ENCODE peak calls at places on chromosomes 11 and 22, in ten cellular contexts. U, S, P, H, V, N, O, D, Z and J are unnamed samples.

GRCh38 chr11:103407641-103408040 is 298.4 kb downstream of the DYNC2H1 start:
- DNase-seq in U (no peak), S (no peak), P (no peak), H (no peak), V (no peak), N (no peak), O (no peak), D (no peak), Z (no peak), J (no peak)

GRCh38 chr11:12687740-12688139 is 13.5 kb downstream of the TEAD1 start:
- DNase-seq in U (no peak), S (no peak), P (no peak), H (no peak), V (no peak), N (no peak), O (no peak), D (no peak), Z (no peak), J (no peak)

GRCh38 chr11:16841984-16842383 is 103.5 kb downstream of the C11orf58 start:
- DNase-seq in U (no peak), S (no peak), P (no peak), H (no peak), V (no peak), N (no peak), O (no peak), D (no peak), Z (no peak), J (no peak)

GRCh38 chr22:24201681-24202590 is 20.6 kb downstream of the SUSD2 start:
- DNase-seq in U (no peak), S (no peak), P (no peak), H (no peak), V (no peak), N (no peak), O (no peak), D (no peak), Z (no peak), J (no peak)

GRCh38 chr11:19276859-19277808 is 36.4 kb upstream of the E2F8 start:
- DNase-seq in U (no peak), S (no peak), P (no peak), H (no peak), V (no peak), N (peak; percentile 71), O (no peak), D (peak; percentile 49), Z (no peak), J (no peak)

GRCh38 chr11:103279821-103280220 is 170.6 kb downstream of the DYNC2H1 start:
- DNase-seq in U (no peak), S (no peak), P (no peak), H (no peak), V (no peak), N (no peak), O (no peak), D (no peak), Z (no peak), J (no peak)

GRCh38 chr11:11789735-11790369 is 51.9 kb upstream of the USP47 start:
- DNase-seq in U (peak; percentile 6), S (peak; percentile 20), P (no peak), H (no peak), V (no peak), N (peak; percentile 23), O (no peak), D (peak; percentile 41), Z (peak; percentile 13), J (peak; percentile 49)

GRCh38 chr11:102364991-102365390 is 18.0 kb downstream of the BIRC2 start:
- DNase-seq in U (no peak), S (no peak), P (no peak), H (no peak), V (no peak), N (no peak), O (no peak), D (no peak), Z (no peak), J (no peak)

GRCh38 chr22:22123118-22123959 is 121.2 kb upstream of the VPREB1 start:
- DNase-seq in U (no peak), S (no peak), P (no peak), H (no peak), V (no peak), N (no peak), O (no peak), D (no peak), Z (no peak), J (no peak)

GRCh38 chr11:114478768-114479167 is 39.5 kb downstream of the REXO2 start:
- DNase-seq in U (no peak), S (no peak), P (no peak), H (no peak), V (no peak), N (no peak), O (no peak), D (no peak), Z (no peak), J (no peak)

GRCh38 chr11:123696183-123696582 is 41.8 kb upstream of the SCN3B start:
- DNase-seq in U (no peak), S (no peak), P (no peak), H (no peak), V (no peak), N (no peak), O (no peak), D (no peak), Z (no peak), J (no peak)

GRCh38 chr11:45093761-45094455 is 52.5 kb upstream of the PRDM11 start:
- DNase-seq in U (no peak), S (no peak), P (no peak), H (no peak), V (no peak), N (no peak), O (no peak), D (no peak), Z (no peak), J (no peak)

GRCh38 chr11:46826310-46827044 is 19.6 kb downstream of the CKAP5 start:
- DNase-seq in U (peak; percentile 62), S (peak; percentile 91), P (peak; percentile 48), H (peak; percentile 56), V (peak; percentile 40), N (no peak), O (peak; percentile 36), D (peak; percentile 54), Z (peak; percentile 76), J (no peak)

GRCh38 chr11:70595452-70595851 is 197.1 kb downstream of the CTTN start:
- DNase-seq in U (no peak), S (no peak), P (no peak), H (no peak), V (no peak), N (no peak), O (no peak), D (no peak), Z (no peak), J (no peak)

GRCh38 chr11:75271730-75272129 is 31.2 kb downstream of the TPBGL start:
- DNase-seq in U (no peak), S (no peak), P (no peak), H (no peak), V (no peak), N (no peak), O (no peak), D (no peak), Z (no peak), J (no peak)

GRCh38 chr11:111422494-111423249 is 43.6 kb upstream of the POU2AF1 start:
- DNase-seq in U (peak; percentile 40), S (peak; percentile 76), P (no peak), H (peak; percentile 30), V (peak; percentile 29), N (peak; percentile 32), O (no peak), D (peak; percentile 6), Z (peak; percentile 54), J (peak; percentile 63)

GRCh38 chr22:49406047-49406650 is 421.5 kb downstream of the BRD1 start:
- DNase-seq in U (no peak), S (no peak), P (no peak), H (no peak), V (no peak), N (no peak), O (no peak), D (no peak), Z (no peak), J (no peak)

GRCh38 chr11:4991066-4991465 is 3.6 kb upstream of the OR51L1 start:
- DNase-seq in U (no peak), S (no peak), P (no peak), H (no peak), V (no peak), N (no peak), O (no peak), D (no peak), Z (no peak), J (no peak)